ENCODE peak calls at places on chromosomes 11 and 22, in seven cellular contexts. One of them, this sample, is unnamed.

GRCh38 chr11:78097666-78098385 is 18.2 kb upstream of the NDUFC2 start:
- DNase-seq in left ventricle myocardium inferior: no peak
- DNase-seq in AG09319: no peak
- DNase-seq in activated B cell treated with CpG ODN at 0.5 μM for 24 hours: no peak
- DNase-seq in cardiac muscle cell: no peak
- DNase-seq in mammary epithelial cell: no peak
- DNase-seq in fibroblast of mammary gland: no peak
- DNase-seq in this sample: no peak

GRCh38 chr11:64278576-64279190 is 5.8 kb downstream of the BAD start:
- DNase-seq in activated B cell treated with CpG ODN at 0.5 μM for 24 hours: no peak
- DNase-seq in left ventricle myocardium inferior: no peak
- DNase-seq in fibroblast of mammary gland: no peak
- DNase-seq in cardiac muscle cell: no peak
- DNase-seq in mammary epithelial cell: no peak
- DNase-seq in AG09319: no peak
- DNase-seq in this sample: no peak

GRCh38 chr11:23653071-23653675 is 792.9 kb upstream of the CCDC179 start:
- DNase-seq in left ventricle myocardium inferior: no peak
- DNase-seq in activated B cell treated with CpG ODN at 0.5 μM for 24 hours: no peak
- DNase-seq in cardiac muscle cell: no peak
- DNase-seq in mammary epithelial cell: no peak
- DNase-seq in AG09319: no peak
- DNase-seq in fibroblast of mammary gland: no peak
- DNase-seq in this sample: no peak

GRCh38 chr22:46012881-46013281 is 35.9 kb upstream of the WNT7B start:
- DNase-seq in AG09319: no peak
- DNase-seq in fibroblast of mammary gland: no peak
- DNase-seq in mammary epithelial cell: no peak
- DNase-seq in cardiac muscle cell: no peak
- DNase-seq in left ventricle myocardium inferior: peak
- DNase-seq in activated B cell treated with CpG ODN at 0.5 μM for 24 hours: no peak
- DNase-seq in this sample: no peak

GRCh38 chr11:924406-925157 is 1.1 kb upstream of the AP2A2 start:
- DNase-seq in mammary epithelial cell: no peak
- DNase-seq in left ventricle myocardium inferior: peak
- DNase-seq in cardiac muscle cell: no peak
- DNase-seq in fibroblast of mammary gland: no peak
- DNase-seq in AG09319: no peak
- DNase-seq in activated B cell treated with CpG ODN at 0.5 μM for 24 hours: no peak
- DNase-seq in this sample: no peak

GRCh38 chr22:35971418-35972119 is 57.1 kb downstream of the RBFOX2 start:
- DNase-seq in cardiac muscle cell: peak
- DNase-seq in left ventricle myocardium inferior: no peak
- DNase-seq in fibroblast of mammary gland: peak
- DNase-seq in activated B cell treated with CpG ODN at 0.5 μM for 24 hours: no peak
- DNase-seq in mammary epithelial cell: no peak
- DNase-seq in AG09319: peak
- DNase-seq in this sample: no peak

GRCh38 chr11:304915-305833 is 2.4 kb upstream of the IFITM2 start:
- DNase-seq in activated B cell treated with CpG ODN at 0.5 μM for 24 hours: no peak
- DNase-seq in fibroblast of mammary gland: peak
- DNase-seq in cardiac muscle cell: peak
- DNase-seq in left ventricle myocardium inferior: peak
- DNase-seq in AG09319: peak
- DNase-seq in mammary epithelial cell: peak
- DNase-seq in this sample: no peak

GRCh38 chr11:2815762-2816496 is 69.6 kb downstream of the CDKN1C start:
- DNase-seq in AG09319: no peak
- DNase-seq in left ventricle myocardium inferior: peak
- DNase-seq in activated B cell treated with CpG ODN at 0.5 μM for 24 hours: no peak
- DNase-seq in mammary epithelial cell: no peak
- DNase-seq in fibroblast of mammary gland: no peak
- DNase-seq in cardiac muscle cell: no peak
- DNase-seq in this sample: no peak

GRCh38 chr22:50247748-50248147 is 2.9 kb upstream of the TUBGCP6 start:
- DNase-seq in AG09319: no peak
- DNase-seq in left ventricle myocardium inferior: no peak
- DNase-seq in activated B cell treated with CpG ODN at 0.5 μM for 24 hours: no peak
- DNase-seq in cardiac muscle cell: peak
- DNase-seq in mammary epithelial cell: no peak
- DNase-seq in fibroblast of mammary gland: peak
- DNase-seq in this sample: peak

GRCh38 chr11:24086921-24087320 is 409.9 kb upstream of the LUZP2 start:
- DNase-seq in mammary epithelial cell: no peak
- DNase-seq in AG09319: no peak
- DNase-seq in cardiac muscle cell: no peak
- DNase-seq in fibroblast of mammary gland: no peak
- DNase-seq in left ventricle myocardium inferior: no peak
- DNase-seq in activated B cell treated with CpG ODN at 0.5 μM for 24 hours: no peak
- DNase-seq in this sample: no peak

GRCh38 chr22:31829505-31829904 is 75.7 kb downstream of the DEPDC5 start:
- DNase-seq in mammary epithelial cell: peak
- DNase-seq in activated B cell treated with CpG ODN at 0.5 μM for 24 hours: no peak
- DNase-seq in AG09319: peak
- DNase-seq in cardiac muscle cell: peak
- DNase-seq in fibroblast of mammary gland: peak
- DNase-seq in left ventricle myocardium inferior: no peak
- DNase-seq in this sample: no peak

GRCh38 chr11:121895919-121896318 is 220.1 kb downstream of the BLID start:
- DNase-seq in cardiac muscle cell: no peak
- DNase-seq in fibroblast of mammary gland: peak
- DNase-seq in AG09319: peak
- DNase-seq in mammary epithelial cell: peak
- DNase-seq in activated B cell treated with CpG ODN at 0.5 μM for 24 hours: no peak
- DNase-seq in left ventricle myocardium inferior: no peak
- DNase-seq in this sample: no peak

GRCh38 chr22:20552450-20552894 is 45.1 kb downstream of the MED15 start:
- DNase-seq in activated B cell treated with CpG ODN at 0.5 μM for 24 hours: no peak
- DNase-seq in left ventricle myocardium inferior: peak
- DNase-seq in AG09319: no peak
- DNase-seq in cardiac muscle cell: peak
- DNase-seq in fibroblast of mammary gland: peak
- DNase-seq in mammary epithelial cell: no peak
- DNase-seq in this sample: no peak

GRCh38 chr11:125263268-125263790 is 98.8 kb downstream of the PKNOX2 start:
- DNase-seq in cardiac muscle cell: peak
- DNase-seq in mammary epithelial cell: peak
- DNase-seq in left ventricle myocardium inferior: peak
- DNase-seq in fibroblast of mammary gland: peak
- DNase-seq in activated B cell treated with CpG ODN at 0.5 μM for 24 hours: no peak
- DNase-seq in AG09319: peak
- DNase-seq in this sample: no peak

GRCh38 chr11:14054708-14055107 is 92.2 kb downstream of the SPON1 start:
- DNase-seq in left ventricle myocardium inferior: peak
- DNase-seq in mammary epithelial cell: peak
- DNase-seq in activated B cell treated with CpG ODN at 0.5 μM for 24 hours: no peak
- DNase-seq in cardiac muscle cell: peak
- DNase-seq in AG09319: peak
- DNase-seq in fibroblast of mammary gland: peak
- DNase-seq in this sample: no peak

GRCh38 chr22:24699861-24700260 is 74.7 kb downstream of the PIWIL3 start:
- DNase-seq in fibroblast of mammary gland: no peak
- DNase-seq in mammary epithelial cell: no peak
- DNase-seq in activated B cell treated with CpG ODN at 0.5 μM for 24 hours: no peak
- DNase-seq in left ventricle myocardium inferior: no peak
- DNase-seq in cardiac muscle cell: no peak
- DNase-seq in AG09319: no peak
- DNase-seq in this sample: no peak

GRCh38 chr11:2369320-2369719 is 7.8 kb upstream of the CD81 start:
- DNase-seq in activated B cell treated with CpG ODN at 0.5 μM for 24 hours: no peak
- DNase-seq in left ventricle myocardium inferior: no peak
- DNase-seq in cardiac muscle cell: no peak
- DNase-seq in fibroblast of mammary gland: no peak
- DNase-seq in mammary epithelial cell: no peak
- DNase-seq in AG09319: no peak
- DNase-seq in this sample: no peak

GRCh38 chr11:59891781-59892181 is 13.2 kb downstream of the OOSP3 start:
- DNase-seq in cardiac muscle cell: peak
- DNase-seq in left ventricle myocardium inferior: no peak
- DNase-seq in mammary epithelial cell: no peak
- DNase-seq in AG09319: no peak
- DNase-seq in fibroblast of mammary gland: no peak
- DNase-seq in activated B cell treated with CpG ODN at 0.5 μM for 24 hours: no peak
- DNase-seq in this sample: no peak

GRCh38 chr11:108199446-108200321 is 22.8 kb downstream of the NPAT start:
- DNase-seq in left ventricle myocardium inferior: no peak
- DNase-seq in AG09319: no peak
- DNase-seq in cardiac muscle cell: peak
- DNase-seq in mammary epithelial cell: peak
- DNase-seq in activated B cell treated with CpG ODN at 0.5 μM for 24 hours: no peak
- DNase-seq in fibroblast of mammary gland: peak
- DNase-seq in this sample: no peak

DNA sequence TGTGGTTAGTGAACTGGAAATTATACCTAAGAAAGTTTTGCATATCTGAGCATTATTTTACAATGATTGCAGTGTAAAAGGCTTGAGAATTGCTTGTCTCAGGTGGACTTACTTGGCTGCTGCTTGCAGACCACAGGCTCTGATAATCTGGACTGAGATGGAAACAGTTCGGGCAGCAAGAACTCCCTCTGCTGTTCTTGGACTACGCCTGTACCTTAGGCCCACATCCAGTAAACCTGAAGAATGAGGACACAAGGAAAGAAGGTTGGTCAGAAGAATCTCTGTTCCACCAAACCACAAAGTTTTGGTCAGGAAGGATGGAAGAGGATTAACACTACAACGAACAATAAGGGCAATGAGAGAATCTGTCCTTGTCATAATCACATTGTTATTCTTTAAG is 80.1 kb downstream of the C2CD3 start:
- DNase-seq in mammary epithelial cell: no peak
- DNase-seq in left ventricle myocardium inferior: no peak
- DNase-seq in fibroblast of mammary gland: peak
- DNase-seq in activated B cell treated with CpG ODN at 0.5 μM for 24 hours: no peak
- DNase-seq in AG09319: no peak
- DNase-seq in cardiac muscle cell: peak
- DNase-seq in this sample: no peak
- TF ChIP-seq CTCF in mammary epithelial cell: peak
- TF ChIP-seq CTCF in left ventricle myocardium inferior: no peak
- TF ChIP-seq CTCF in fibroblast of mammary gland: peak
- TF ChIP-seq CTCF in activated B cell treated with CpG ODN at 0.5 μM for 24 hours: no peak
- TF ChIP-seq CTCF in AG09319: no peak
- TF ChIP-seq CTCF in cardiac muscle cell: peak
- TF ChIP-seq CTCF in this sample: no peak

GRCh38 chr11:79209540-79210266 is 231.1 kb downstream of the TENM4 start:
- DNase-seq in fibroblast of mammary gland: peak
- DNase-seq in left ventricle myocardium inferior: no peak
- DNase-seq in AG09319: no peak
- DNase-seq in mammary epithelial cell: no peak
- DNase-seq in cardiac muscle cell: no peak
- DNase-seq in activated B cell treated with CpG ODN at 0.5 μM for 24 hours: no peak
- DNase-seq in this sample: no peak

GRCh38 chr11:79206951-79207350 is 233.9 kb downstream of the TENM4 start:
- DNase-seq in activated B cell treated with CpG ODN at 0.5 μM for 24 hours: no peak
- DNase-seq in left ventricle myocardium inferior: no peak
- DNase-seq in cardiac muscle cell: no peak
- DNase-seq in fibroblast of mammary gland: no peak
- DNase-seq in mammary epithelial cell: no peak
- DNase-seq in AG09319: no peak
- DNase-seq in this sample: no peak

GRCh38 chr11:79201637-79202347 is 239.0 kb downstream of the TENM4 start:
- DNase-seq in AG09319: no peak
- DNase-seq in fibroblast of mammary gland: peak
- DNase-seq in left ventricle myocardium inferior: no peak
- DNase-seq in cardiac muscle cell: no peak
- DNase-seq in mammary epithelial cell: peak
- DNase-seq in activated B cell treated with CpG ODN at 0.5 μM for 24 hours: no peak
- DNase-seq in this sample: no peak

GRCh38 chr11:79208126-79208525 is 232.7 kb downstream of the TENM4 start:
- DNase-seq in cardiac muscle cell: no peak
- DNase-seq in activated B cell treated with CpG ODN at 0.5 μM for 24 hours: no peak
- DNase-seq in fibroblast of mammary gland: no peak
- DNase-seq in mammary epithelial cell: no peak
- DNase-seq in AG09319: no peak
- DNase-seq in left ventricle myocardium inferior: no peak
- DNase-seq in this sample: no peak

DNA sequence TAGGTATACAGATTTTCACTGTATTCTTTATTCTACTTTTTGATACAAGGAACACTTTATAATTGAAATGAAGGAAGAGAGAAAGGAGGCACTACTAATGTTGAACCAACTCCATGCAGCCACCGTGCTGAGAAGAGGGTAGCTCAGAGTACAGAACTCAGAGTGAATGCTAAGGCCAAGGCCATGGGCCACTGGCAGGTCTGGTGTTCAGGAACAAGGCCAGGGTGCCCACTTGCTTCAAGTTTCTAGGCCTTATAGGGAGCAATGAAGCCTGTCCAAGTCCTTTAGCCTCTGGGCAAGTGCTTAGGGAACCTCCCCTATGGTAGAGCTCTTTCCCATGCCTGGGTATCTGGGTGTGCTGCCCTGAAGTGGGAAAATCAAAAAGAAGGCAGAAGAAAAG is 235.0 kb downstream of the TENM4 start:
- DNase-seq in activated B cell treated with CpG ODN at 0.5 μM for 24 hours: no peak
- DNase-seq in mammary epithelial cell: no peak
- DNase-seq in left ventricle myocardium inferior: no peak
- DNase-seq in fibroblast of mammary gland: no peak
- DNase-seq in AG09319: no peak
- DNase-seq in cardiac muscle cell: no peak
- DNase-seq in this sample: no peak
- TF ChIP-seq CTCF in activated B cell treated with CpG ODN at 0.5 μM for 24 hours: no peak
- TF ChIP-seq CTCF in mammary epithelial cell: no peak
- TF ChIP-seq CTCF in left ventricle myocardium inferior: no peak
- TF ChIP-seq CTCF in fibroblast of mammary gland: no peak
- TF ChIP-seq CTCF in AG09319: no peak
- TF ChIP-seq CTCF in cardiac muscle cell: no peak
- TF ChIP-seq CTCF in this sample: no peak

GRCh38 chr11:116224154-116224888 is 548.5 kb downstream of the BUD13 start:
- DNase-seq in AG09319: peak
- DNase-seq in cardiac muscle cell: peak
- DNase-seq in left ventricle myocardium inferior: no peak
- DNase-seq in fibroblast of mammary gland: peak
- DNase-seq in mammary epithelial cell: no peak
- DNase-seq in activated B cell treated with CpG ODN at 0.5 μM for 24 hours: no peak
- DNase-seq in this sample: peak
- TF ChIP-seq CTCF in AG09319: peak
- TF ChIP-seq CTCF in cardiac muscle cell: peak
- TF ChIP-seq CTCF in left ventricle myocardium inferior: peak
- TF ChIP-seq CTCF in fibroblast of mammary gland: peak
- TF ChIP-seq CTCF in mammary epithelial cell: peak
- TF ChIP-seq CTCF in activated B cell treated with CpG ODN at 0.5 μM for 24 hours: no peak
- TF ChIP-seq CTCF in this sample: peak

GRCh38 chr11:72831521-72832300 is 17.5 kb downstream of the ATG16L2 start:
- DNase-seq in fibroblast of mammary gland: peak
- DNase-seq in activated B cell treated with CpG ODN at 0.5 μM for 24 hours: no peak
- DNase-seq in AG09319: no peak
- DNase-seq in left ventricle myocardium inferior: peak
- DNase-seq in cardiac muscle cell: peak
- DNase-seq in mammary epithelial cell: peak
- DNase-seq in this sample: no peak

GRCh38 chr11:72833083-72833733 is 19.0 kb downstream of the ATG16L2 start:
- DNase-seq in activated B cell treated with CpG ODN at 0.5 μM for 24 hours: no peak
- DNase-seq in mammary epithelial cell: no peak
- DNase-seq in cardiac muscle cell: no peak
- DNase-seq in fibroblast of mammary gland: no peak
- DNase-seq in left ventricle myocardium inferior: no peak
- DNase-seq in AG09319: no peak
- DNase-seq in this sample: no peak

GRCh38 chr11:72834905-72835304 is 20.7 kb downstream of the ATG16L2 start:
- DNase-seq in left ventricle myocardium inferior: no peak
- DNase-seq in activated B cell treated with CpG ODN at 0.5 μM for 24 hours: no peak
- DNase-seq in fibroblast of mammary gland: no peak
- DNase-seq in cardiac muscle cell: no peak
- DNase-seq in mammary epithelial cell: no peak
- DNase-seq in AG09319: no peak
- DNase-seq in this sample: no peak

GRCh38 chr11:72833792-72834501 is 19.7 kb downstream of the ATG16L2 start:
- DNase-seq in AG09319: no peak
- DNase-seq in cardiac muscle cell: peak
- DNase-seq in left ventricle myocardium inferior: no peak
- DNase-seq in activated B cell treated with CpG ODN at 0.5 μM for 24 hours: no peak
- DNase-seq in fibroblast of mammary gland: no peak
- DNase-seq in mammary epithelial cell: no peak
- DNase-seq in this sample: no peak

GRCh38 chr11:72832301-72833082 is 18.3 kb downstream of the ATG16L2 start:
- DNase-seq in activated B cell treated with CpG ODN at 0.5 μM for 24 hours: no peak
- DNase-seq in cardiac muscle cell: no peak
- DNase-seq in fibroblast of mammary gland: no peak
- DNase-seq in mammary epithelial cell: no peak
- DNase-seq in left ventricle myocardium inferior: no peak
- DNase-seq in AG09319: no peak
- DNase-seq in this sample: no peak
- TF ChIP-seq CTCF in activated B cell treated with CpG ODN at 0.5 μM for 24 hours: no peak
- TF ChIP-seq CTCF in cardiac muscle cell: no peak
- TF ChIP-seq CTCF in fibroblast of mammary gland: no peak
- TF ChIP-seq CTCF in mammary epithelial cell: no peak
- TF ChIP-seq CTCF in left ventricle myocardium inferior: no peak
- TF ChIP-seq CTCF in AG09319: no peak
- TF ChIP-seq CTCF in this sample: no peak